ENCODE peak calls at places on chromosomes 2 and 18, in nine cellular contexts. A, V, J, R, Y, D, K, U and Z are unnamed samples.
A peak's percentile ranks its signal among the peaks of the same experiment; 100 is the strongest.

GRCh38 chr2:195199864-195200263 is 457.2 kb upstream of the SLC39A10 start:
- DNase-seq in A (no peak), V (no peak), J (no peak), R (no peak), Y (no peak), D (no peak), K (no peak), U (no peak), Z (no peak)

GRCh38 chr18:76697441-76697901 is 124.9 kb upstream of the ZNF236 start:
- DNase-seq in A (no peak), V (peak; percentile 46), J (no peak), R (peak; percentile 36), Y (no peak), D (peak; percentile 56), K (peak; percentile 13), U (no peak), Z (no peak)

GRCh38 chr2:233100192-233100998 is 40.3 kb downstream of the INPP5D start:
- DNase-seq in A (no peak), V (no peak), J (peak; percentile 29), R (no peak), Y (no peak), D (no peak), K (no peak), U (peak; percentile 95), Z (no peak)

GRCh38 chr2:74548285-74548918 is 5.3 kb downstream of the LOXL3 start:
- DNase-seq in A (no peak), V (no peak), J (no peak), R (peak; percentile 51), Y (no peak), D (peak; percentile 41), K (no peak), U (no peak), Z (no peak)

GRCh38 chr2:85887566-85888019 is 1.2 kb downstream of the ST3GAL5 start:
- DNase-seq in A (peak; percentile 57), V (no peak), J (peak; percentile 55), R (no peak), Y (peak; percentile 81), D (peak; percentile 46), K (peak; percentile 15), U (peak; percentile 58), Z (peak; percentile 42)

GRCh38 chr18:4453712-4454547 is 1.2 kb downstream of the DLGAP1 start:
- DNase-seq in A (no peak), V (no peak), J (peak; percentile 48), R (peak; percentile 83), Y (peak; percentile 16), D (peak; percentile 76), K (no peak), U (no peak), Z (peak; percentile 52)

GRCh38 chr2:5501807-5502206 is 190.4 kb upstream of the SOX11 start:
- DNase-seq in A (no peak), V (no peak), J (no peak), R (no peak), Y (no peak), D (no peak), K (no peak), U (no peak), Z (no peak)

GRCh38 chr2:207635468-207636200 is 10.4 kb upstream of the METTL21A start:
- DNase-seq in A (no peak), V (peak; percentile 45), J (no peak), R (no peak), Y (no peak), D (no peak), K (no peak), U (no peak), Z (no peak)

GRCh38 chr2:134253804-134254203 is at the start of gene MGAT5:
- DNase-seq in A (no peak), V (no peak), J (no peak), R (no peak), Y (no peak), D (no peak), K (no peak), U (peak; percentile 74), Z (peak; percentile 81)

GRCh38 chr2:23603156-23603555 is 218.2 kb downstream of the KLHL29 start:
- DNase-seq in A (no peak), V (no peak), J (peak; percentile 45), R (no peak), Y (no peak), D (no peak), K (no peak), U (no peak), Z (no peak)

GRCh38 chr2:222398446-222398885 is 25.9 kb upstream of the SGPP2 start:
- DNase-seq in A (no peak), V (no peak), J (no peak), R (no peak), Y (no peak), D (no peak), K (no peak), U (no peak), Z (no peak)

GRCh38 chr2:11352781-11353537 is 8.5 kb upstream of the ROCK2 start:
- DNase-seq in A (no peak), V (no peak), J (no peak), R (no peak), Y (peak; percentile 52), D (no peak), K (no peak), U (no peak), Z (no peak)

GRCh38 chr2:101882948-101883347 is 108.8 kb upstream of the IL1R2 start:
- DNase-seq in A (no peak), V (no peak), J (no peak), R (no peak), Y (no peak), D (no peak), K (no peak), U (no peak), Z (no peak)

GRCh38 chr2:101884423-101884822 is 107.3 kb upstream of the IL1R2 start:
- DNase-seq in A (no peak), V (no peak), J (no peak), R (no peak), Y (no peak), D (no peak), K (no peak), U (no peak), Z (no peak)

GRCh38 chr2:101883860-101884259 is 107.9 kb upstream of the IL1R2 start:
- DNase-seq in A (no peak), V (peak; percentile 39), J (no peak), R (peak; percentile 69), Y (no peak), D (peak; percentile 54), K (peak; percentile 79), U (peak; percentile 34), Z (no peak)

DNA sequence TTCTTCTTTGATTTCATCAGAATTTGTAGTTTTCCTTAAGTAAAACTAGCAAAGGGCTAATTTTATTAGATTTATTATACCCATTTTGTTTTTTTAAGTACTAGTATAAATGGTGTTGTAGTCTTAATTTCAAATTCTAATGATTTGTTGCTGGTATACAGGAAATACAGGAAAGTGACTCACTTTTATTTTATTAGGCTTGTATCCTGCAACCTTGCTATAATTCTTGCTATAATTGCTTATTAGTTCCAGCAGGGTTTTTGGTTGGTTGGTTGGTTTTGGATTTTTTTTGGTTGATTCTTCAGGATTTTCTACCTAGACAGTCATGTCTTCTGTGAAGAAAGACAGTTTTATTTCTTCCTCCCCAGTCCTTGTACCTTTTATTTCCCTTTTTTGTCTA is 110.6 kb upstream of the IL1R2 start:
- DNase-seq in A (no peak), V (no peak), J (no peak), R (no peak), Y (no peak), D (no peak), K (no peak), U (no peak), Z (no peak)
- H3K36me3 ChIP-seq in A (peaks cover 60% of the 10 kb centered on the region), V (peaks cover 56% of the 10 kb centered on the region), J (no peaks in the 10 kb centered on the region), R (peaks cover 23% of the 10 kb centered on the region), Y (no peaks in the 10 kb centered on the region), D (peaks cover 8% of the 10 kb centered on the region), K (peaks cover 14% of the 10 kb centered on the region), U (peaks cover 92% of the 10 kb centered on the region), Z (no peaks in the 10 kb centered on the region)

GRCh38 chr2:234425923-234426603 is 70.8 kb downstream of the ARL4C start:
- DNase-seq in A (no peak), V (no peak), J (no peak), R (no peak), Y (no peak), D (no peak), K (no peak), U (peak; percentile 97), Z (no peak)

GRCh38 chr2:234426616-234427015 is 70.3 kb downstream of the ARL4C start:
- DNase-seq in A (no peak), V (no peak), J (no peak), R (no peak), Y (no peak), D (no peak), K (no peak), U (peak; percentile 45), Z (no peak)

GRCh38 chr2:234422895-234423505 is 73.9 kb downstream of the ARL4C start:
- DNase-seq in A (no peak), V (no peak), J (no peak), R (no peak), Y (no peak), D (no peak), K (no peak), U (peak; percentile 67), Z (no peak)

GRCh38 chr2:234422242-234422641 is 74.6 kb downstream of the ARL4C start:
- DNase-seq in A (no peak), V (peak; percentile 95), J (no peak), R (no peak), Y (no peak), D (no peak), K (peak; percentile 87), U (no peak), Z (no peak)

GRCh38 chr2:234423884-234424283 is 73.0 kb downstream of the ARL4C start:
- DNase-seq in A (no peak), V (no peak), J (no peak), R (no peak), Y (no peak), D (no peak), K (no peak), U (no peak), Z (no peak)
- H3K4me1 ChIP-seq in A (no peaks in the 10 kb centered on the region), V (peaks cover 23% of the 10 kb centered on the region), J (peaks cover 12% of the 10 kb centered on the region), R (peaks cover 14% of the 10 kb centered on the region), Y (no peaks in the 10 kb centered on the region), D (peaks cover 35% of the 10 kb centered on the region), K (peaks cover 5% of the 10 kb centered on the region), U (peaks cover 79% of the 10 kb centered on the region), Z (no peaks in the 10 kb centered on the region)

DNA sequence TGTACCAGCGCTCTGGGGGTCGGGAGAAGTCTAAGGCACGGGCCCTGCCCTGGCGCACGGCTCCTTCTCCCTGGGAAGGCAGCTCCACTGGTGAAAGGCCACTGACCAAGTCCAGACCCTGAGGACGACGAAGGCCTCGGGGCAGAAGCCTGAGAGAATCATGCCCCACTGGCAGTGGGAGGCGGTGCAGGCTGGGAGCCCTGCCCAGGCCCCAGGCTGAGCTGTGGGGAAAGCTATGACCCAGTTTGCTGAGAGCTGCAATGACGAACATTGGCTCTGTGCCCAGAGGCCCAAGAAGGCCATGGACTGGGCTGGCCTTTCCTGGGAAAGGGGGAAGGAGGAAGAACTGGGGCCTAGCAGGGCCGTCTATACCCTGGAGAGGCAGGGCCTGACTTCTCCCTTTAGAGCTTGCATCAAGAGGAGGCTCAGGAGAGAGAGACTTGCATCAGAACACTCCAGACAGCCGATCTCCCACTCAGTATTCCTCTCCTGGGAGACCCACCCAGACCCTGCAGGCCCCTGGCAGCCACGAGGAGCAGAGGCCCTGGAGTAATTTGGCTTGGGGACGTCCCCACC is 32.9 kb downstream of the HS1BP3 start:
- DNase-seq in A (peak; percentile 98), V (peak; percentile 97), J (peak; percentile 76), R (no peak), Y (peak; percentile 97), D (peak; percentile 25), K (peak; percentile 100), U (no peak), Z (peak; percentile 96)
- TF ChIP-seq CTCF in A (peak; percentile 78), V (peak; percentile 44), J (peak; percentile 49), R (no peak), Y (peak; percentile 55), D (no peak), K (peak; percentile 68), U (no peak), Z (peak; percentile 71)

GRCh38 chr2:27095427-27095744 is 8.8 kb downstream of the KHK start:
- DNase-seq in A (no peak), V (no peak), J (no peak), R (no peak), Y (no peak), D (no peak), K (no peak), U (no peak), Z (no peak)
- H3K36me3 ChIP-seq in A (peaks cover 5% of the 10 kb centered on the region), V (no peaks in the 10 kb centered on the region), J (no peaks in the 10 kb centered on the region), R (no peaks in the 10 kb centered on the region), Y (no peaks in the 10 kb centered on the region), D (no peaks in the 10 kb centered on the region), K (no peaks in the 10 kb centered on the region), U (no peaks in the 10 kb centered on the region), Z (no peaks in the 10 kb centered on the region)